ENCODE peak calls at places on chromosomes 16 and 17, in five cellular contexts. N is IMR-90, U is heart left ventricle, T is HCT116, X is upper lobe of left lung. I is an unnamed sample. For H3K4me1, the result is how much of the 10 kb centered on the place peaks cover.

GRCh38 chr17:41692722-41693521 is 4.2 kb downstream of the EIF1 start:
- ATAC-seq in U (no peak), X (no peak), N (no peak), T (no peak), I (no peak)

GRCh38 chr17:70332356-70332755 is 163.0 kb downstream of the KCNJ2 start:
- ATAC-seq in X (no peak), N (no peak), T (no peak), U (no peak), I (no peak)

GRCh38 chr17:59492091-59492451 is 73.3 kb upstream of the DHX40 start:
- ATAC-seq in U (no peak), T (peak), X (no peak), N (no peak), I (no peak)

GRCh38 chr17:33014751-33015150 is 23.1 kb downstream of the SPACA3 start:
- ATAC-seq in U (no peak), N (no peak), X (no peak), T (no peak), I (no peak)

GRCh38 chr16:360698-361336 is 8.3 kb upstream of the AXIN1 start:
- ATAC-seq in U (no peak), N (no peak), T (no peak), X (no peak), I (no peak)

GRCh38 chr16:64983983-64984382 is 137.9 kb downstream of the CDH11 start:
- ATAC-seq in T (no peak), U (peak), X (peak), N (peak), I (no peak)

GRCh38 chr17:21459536-21459935 is 83.4 kb downstream of the KCNJ12 start:
- ATAC-seq in T (no peak), U (no peak), N (no peak), X (no peak), I (no peak)

GRCh38 chr16:29770250-29770929 is 7.7 kb upstream of the ZG16 start:
- ATAC-seq in T (no peak), N (no peak), X (no peak), U (no peak), I (no peak)

GRCh38 chr16:2584742-2585650 is 47.2 kb downstream of the PDPK1 start:
- ATAC-seq in U (peak), N (peak), X (peak), T (no peak), I (no peak)

GRCh38 chr16:61374071-61374470 is 662.2 kb downstream of the CDH8 start:
- ATAC-seq in X (no peak), U (no peak), T (no peak), N (no peak), I (no peak)

GRCh38 chr16:66223176-66223780 is 143.2 kb upstream of the CDH5 start:
- ATAC-seq in X (no peak), N (peak), U (peak), T (no peak), I (no peak)

GRCh38 chr17:2449486-2449885 is 48.6 kb upstream of the MNT start:
- ATAC-seq in X (no peak), T (no peak), U (no peak), N (no peak), I (no peak)

GRCh38 chr16:85237817-85238216 is 125.5 kb upstream of the CIBAR2 start:
- ATAC-seq in U (no peak), T (no peak), X (no peak), N (no peak), I (no peak)

GRCh38 chr17:47733414-47734288 is 615 bp downstream of the TBX21 start:
- ATAC-seq in T (no peak), U (no peak), N (peak), X (peak), I (peak)

GRCh38 chr16:57735755-57736418 is at the start of gene KATNB1:
- ATAC-seq in N (peak), X (peak), U (no peak), T (no peak), I (peak)

GRCh38 chr17:27579897-27580321 is 51.1 kb upstream of the LGALS9 start:
- ATAC-seq in N (no peak), T (no peak), U (no peak), X (no peak), I (no peak)

GRCh38 chr16:85888405-85889331 is 10.3 kb upstream of the IRF8 start:
- ATAC-seq in U (peak), N (no peak), X (peak), T (no peak), I (no peak)

GRCh38 chr17:57515662-57516211 is 229.4 kb downstream of the CCDC182 start:
- ATAC-seq in X (no peak), U (no peak), T (no peak), N (no peak), I (no peak)

GRCh38 chr17:38748329-38749221 is at the start of gene PCGF2:
- ATAC-seq in U (peak), T (peak), X (peak), N (peak), I (peak)

GRCh38 chr16:5054876-5055865 is 10.6 kb downstream of the C16orf89 start:
- ATAC-seq in T (no peak), X (no peak), U (no peak), N (no peak), I (no peak)

GRCh38 chr16:17275076-17275732 is 195.6 kb downstream of the XYLT1 start:
- ATAC-seq in X (no peak), U (no peak), T (peak), N (no peak), I (no peak)

GRCh38 chr17:44374306-44375195 is 10.9 kb upstream of the FAM171A2 start:
- ATAC-seq in X (peak), U (peak), T (peak), N (peak), I (peak)
- H3K4me3 ChIP-seq in X (no peak), U (no peak), T (no peak), N (no peak), I (no peak)

GRCh38 chr16:87860553-87861299 is 8.6 kb downstream of the SLC7A5 start:
- ATAC-seq in X (peak), U (peak), T (peak), N (peak), I (peak)

GRCh38 chr16:87864331-87864989 is 4.8 kb downstream of the SLC7A5 start:
- ATAC-seq in T (no peak), X (no peak), N (no peak), U (no peak), I (no peak)
- H3K4me1 ChIP-seq in T (under half), X (under half), N (under half), U (under half), I (under half)

GRCh38 chr17:13014801-13015200 is 3.0 kb downstream of the ELAC2 start:
- ATAC-seq in T (no peak), N (no peak), U (no peak), X (no peak), I (no peak)

GRCh38 chr17:13016881-13017622 is 775 bp downstream of the ELAC2 start:
- ATAC-seq in N (peak), X (peak), T (peak), U (no peak), I (no peak)

DNA sequence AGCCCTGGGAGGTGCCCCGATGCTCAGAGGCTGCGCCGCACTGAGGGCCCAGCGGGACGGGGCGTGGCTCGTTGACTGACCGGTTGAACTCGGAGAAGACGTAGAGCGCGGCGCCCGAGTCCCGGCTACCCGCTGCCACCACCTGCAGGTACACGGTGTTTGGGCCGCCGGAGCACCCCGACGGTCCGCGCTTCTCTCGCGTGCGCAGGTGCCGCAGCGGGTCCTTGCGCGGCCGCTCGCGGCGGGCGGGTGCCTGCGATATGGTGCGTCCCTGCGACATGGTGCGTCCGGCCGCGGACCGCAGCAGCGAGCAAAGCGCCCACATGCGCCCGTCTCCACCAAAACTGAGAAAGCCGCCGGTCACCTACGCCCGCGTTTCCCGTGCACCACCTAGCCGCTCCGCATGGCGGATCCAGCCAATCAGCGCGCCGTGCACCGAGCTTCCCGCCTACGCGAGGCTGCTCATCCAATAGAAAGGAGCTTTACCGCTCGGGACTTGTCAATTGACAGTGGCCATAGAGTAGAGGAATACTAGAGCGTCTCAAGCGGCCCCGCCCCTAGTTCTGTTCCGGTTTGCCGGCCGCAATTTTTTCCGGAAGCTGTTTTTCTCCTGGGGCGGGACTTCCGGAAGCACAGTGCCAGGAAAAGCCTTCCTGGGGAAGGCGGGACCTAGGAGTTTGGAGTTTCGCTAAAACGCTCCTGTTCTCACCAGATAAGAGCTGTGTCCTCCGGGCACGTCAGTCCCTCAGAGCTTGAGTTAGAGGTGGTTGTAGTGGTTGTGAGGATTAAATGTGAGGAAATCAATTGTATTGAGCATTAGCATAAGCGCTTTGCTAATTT is at the start of gene ELAC2:
- ATAC-seq in X (peak), N (peak), U (peak), T (peak), I (peak)
- TF ChIP-seq POLR2A in X (peak), N (peak), U (peak), T (peak), I (peak)

GRCh38 chr17:29242051-29242450 is 4.6 kb upstream of the CRYBA1 start:
- ATAC-seq in T (no peak), X (no peak), U (no peak), N (no peak), I (no peak)

GRCh38 chr17:29243792-29244191 is 2.9 kb upstream of the CRYBA1 start:
- ATAC-seq in T (peak), X (no peak), U (peak), N (no peak), I (no peak)

GRCh38 chr17:29242790-29243189 is 3.9 kb upstream of the CRYBA1 start:
- ATAC-seq in N (no peak), U (no peak), T (no peak), X (no peak), I (no peak)

GRCh38 chr17:29240477-29240876 is 6.2 kb upstream of the CRYBA1 start:
- ATAC-seq in T (no peak), U (no peak), N (peak), X (no peak), I (no peak)

GRCh38 chr17:29241015-29241963 is 5.4 kb upstream of the CRYBA1 start:
- ATAC-seq in N (peak), T (peak), U (peak), X (peak), I (peak)
- H3K4me3 ChIP-seq in N (no peak), T (no peak), U (no peak), X (no peak), I (no peak)

DNA sequence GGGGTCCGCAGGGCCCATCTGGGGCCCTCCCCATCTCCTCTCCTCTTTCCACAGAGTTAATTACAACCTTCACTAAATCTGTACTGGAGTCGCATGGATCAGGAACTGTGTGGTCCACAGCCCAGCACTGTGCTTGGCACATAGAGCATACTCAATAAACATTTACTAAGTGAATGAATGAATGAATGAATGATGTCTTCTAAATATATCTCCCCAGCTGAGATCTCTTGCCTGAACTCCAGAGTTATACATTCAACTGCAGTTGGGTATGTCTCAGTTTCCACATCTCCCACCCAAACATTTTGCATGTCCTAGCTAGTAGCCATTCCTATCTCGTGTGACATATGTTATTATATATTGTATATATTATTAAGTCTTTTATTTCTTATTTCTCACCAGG is 28.7 kb upstream of the IL21R start:
- ATAC-seq in U (no peak), T (no peak), X (no peak), N (no peak), I (no peak)
- H3K4me1 ChIP-seq in U (under half), T (under half), X (under half), N (under half), I (under half)

GRCh38 chr16:89052191-89052787 is 41.4 kb upstream of the ACSF3 start:
- ATAC-seq in T (peak), U (no peak), X (no peak), N (no peak), I (no peak)

GRCh38 chr16:89053725-89054029 is 40.0 kb upstream of the ACSF3 start:
- ATAC-seq in T (no peak), N (no peak), X (no peak), U (no peak), I (no peak)

GRCh38 chr16:89054261-89054661 is 39.4 kb upstream of the ACSF3 start:
- ATAC-seq in U (no peak), N (no peak), X (no peak), T (no peak), I (no peak)

GRCh38 chr16:89051521-89052166 is 42.0 kb upstream of the ACSF3 start:
- ATAC-seq in X (no peak), N (no peak), U (no peak), T (no peak), I (no peak)

GRCh38 chr16:89052824-89053724 is 40.6 kb upstream of the ACSF3 start:
- ATAC-seq in X (peak), U (no peak), T (peak), N (peak), I (no peak)
- TF ChIP-seq POLR2A in X (no peak), U (no peak), T (peak), N (no peak), I (no peak)

DNA sequence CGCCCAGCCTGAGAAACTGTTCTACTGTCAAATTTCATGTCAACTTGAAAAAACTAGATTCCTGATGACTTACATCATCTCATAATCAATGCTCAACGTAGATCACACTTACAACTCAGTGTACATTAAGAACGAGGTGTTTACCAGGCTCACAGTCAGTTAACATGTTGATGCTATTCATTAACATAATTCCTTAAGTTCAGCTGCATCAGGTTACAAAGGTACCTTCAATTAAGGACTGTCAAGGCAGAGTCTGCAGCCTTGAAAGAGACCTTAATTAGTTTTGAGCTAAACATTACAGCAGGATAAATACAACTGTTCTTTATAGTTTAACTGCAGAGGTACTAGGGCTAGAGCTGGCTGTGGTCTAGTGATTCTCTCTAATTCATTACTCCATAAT is 1.9 kb downstream of the GNA13 start:
- ATAC-seq in T (no peak), U (no peak), X (no peak), N (no peak), I (no peak)
- H3K4me3 ChIP-seq in T (no peak), U (peak), X (peak), N (peak), I (peak)

GRCh38 chr17:50547035-50547735 is at the start of gene SPATA20:
- ATAC-seq in N (peak), X (peak), U (peak), T (peak), I (peak)
- H3K4me1 ChIP-seq in N (under half), X (under half), U (under half), T (under half), I (under half)

GRCh38 chr17:77441130-77441920 is 300.6 kb downstream of the SEC14L1 start:
- ATAC-seq in U (no peak), T (no peak), N (no peak), X (no peak), I (no peak)
- TF ChIP-seq POLR2A in U (no peak), T (no peak), N (no peak), X (no peak), I (no peak)

GRCh38 chr17:11618861-11619566 is 20.7 kb downstream of the DNAH9 start:
- ATAC-seq in X (peak), T (no peak), N (no peak), U (no peak), I (peak)
- H3K4me3 ChIP-seq in X (no peak), T (no peak), N (no peak), U (no peak), I (no peak)